ENCODE peak calls at places on chromosomes 1 and 21, in five cellular contexts. B is CD8-positive, alpha-beta T cell; F is SK-N-SH; M is colonic mucosa; N is skeletal muscle cell. O is an unnamed sample.

GRCh38 chr1:201890223-201890622 is 1.5 kb downstream of the SHISA4 start:
- DNase-seq in B (no peak), F (no peak), M (no peak), N (no peak), O (no peak)

GRCh38 chr1:26799479-26800133 is 11.9 kb downstream of the PIGV start:
- DNase-seq in B (no peak), F (peak; percentile 32), M (no peak), N (peak; percentile 53), O (no peak)

GRCh38 chr1:181936768-181937581 is 124.5 kb downstream of the ZNF648 start:
- DNase-seq in B (no peak), F (peak; percentile 47), M (peak; percentile 52), N (no peak), O (no peak)

GRCh38 chr1:248055261-248055660 is 8.6 kb downstream of the OR2L3 start:
- DNase-seq in B (no peak), F (no peak), M (no peak), N (no peak), O (no peak)

GRCh38 chr1:111202707-111203623 is 2.5 kb upstream of the DENND2D start:
- DNase-seq in B (no peak), F (peak; percentile 42), M (peak; percentile 34), N (no peak), O (no peak)

GRCh38 chr1:61892977-61893376 is 150.7 kb downstream of the PATJ start:
- DNase-seq in B (no peak), F (no peak), M (no peak), N (no peak), O (no peak)

GRCh38 chr1:246709845-246710244 is 14.4 kb upstream of the SCCPDH start:
- DNase-seq in B (no peak), F (no peak), M (peak; percentile 66), N (no peak), O (peak; percentile 59)

GRCh38 chr21:24275613-24276012 is 1331.7 kb downstream of the MRPL39 start:
- DNase-seq in B (no peak), F (no peak), M (no peak), N (no peak), O (no peak)

GRCh38 chr1:92210701-92211100 is 7.0 kb upstream of the C1orf146 start:
- DNase-seq in B (no peak), F (no peak), M (no peak), N (peak; percentile 18), O (peak; percentile 44)

GRCh38 chr1:108953452-108953851 is 9.8 kb downstream of the CLCC1 start:
- DNase-seq in B (no peak), F (no peak), M (no peak), N (no peak), O (no peak)

GRCh38 chr1:15027515-15027948 is 126.0 kb upstream of the TMEM51 start:
- DNase-seq in B (no peak), F (peak; percentile 85), M (peak; percentile 82), N (no peak), O (no peak)

GRCh38 chr1:240927815-240928214 is 315.9 kb upstream of the GREM2 start:
- DNase-seq in B (no peak), F (no peak), M (peak; percentile 40), N (no peak), O (no peak)

GRCh38 chr1:200518524-200518923 is 102.0 kb downstream of the KIF14 start:
- DNase-seq in B (no peak), F (no peak), M (no peak), N (no peak), O (no peak)

GRCh38 chr1:17919525-17920439 is 164.6 kb downstream of the ACTL8 start:
- DNase-seq in B (no peak), F (peak; percentile 78), M (peak; percentile 32), N (peak; percentile 4), O (peak; percentile 16)

GRCh38 chr1:233844697-233845096 is 59.8 kb upstream of the SLC35F3 start:
- DNase-seq in B (no peak), F (no peak), M (no peak), N (no peak), O (no peak)

GRCh38 chr1:190949932-190950331 is 472.3 kb upstream of the BRINP3 start:
- DNase-seq in B (no peak), F (no peak), M (no peak), N (no peak), O (no peak)

GRCh38 chr1:7177021-7177420 is 391.8 kb downstream of the CAMTA1 start:
- DNase-seq in B (no peak), F (no peak), M (no peak), N (no peak), O (no peak)

GRCh38 chr1:1470626-1471388 is 758 bp upstream of the ATAD3B start:
- DNase-seq in B (no peak), F (no peak), M (peak; percentile 64), N (no peak), O (peak; percentile 38)

GRCh38 chr1:62588000-62588399 is 9.3 kb upstream of the ANGPTL3 start:
- DNase-seq in B (no peak), F (no peak), M (no peak), N (no peak), O (no peak)

GRCh38 chr1:156464335-156464734 is 36.2 kb downstream of the MEF2D start:
- DNase-seq in B (no peak), F (peak; percentile 13), M (no peak), N (peak; percentile 74), O (no peak)

GRCh38 chr1:37238376-37239224 is 204.3 kb upstream of the GRIK3 start:
- DNase-seq in B (no peak), F (no peak), M (no peak), N (no peak), O (no peak)

GRCh38 chr1:86068126-86068805 is 88.3 kb downstream of the COL24A1 start:
- DNase-seq in B (no peak), F (no peak), M (no peak), N (no peak), O (no peak)

GRCh38 chr1:86866665-86867064 is 47.3 kb downstream of the SELENOF start:
- DNase-seq in B (no peak), F (no peak), M (no peak), N (peak; percentile 42), O (peak; percentile 4)

GRCh38 chr1:85278853-85279314 is 2.5 kb upstream of the BCL10 start:
- DNase-seq in B (no peak), F (no peak), M (peak; percentile 86), N (peak; percentile 91), O (no peak)

GRCh38 chr1:1415751-1416150 is 5.3 kb downstream of the ANKRD65 start:
- DNase-seq in B (no peak), F (no peak), M (no peak), N (no peak), O (no peak)

GRCh38 chr21:45015469-45015860 is 58.9 kb upstream of the ADARB1 start:
- DNase-seq in B (no peak), F (no peak), M (no peak), N (no peak), O (no peak)

GRCh38 chr21:21158376-21158918 is 160.2 kb downstream of the NCAM2 start:
- DNase-seq in B (no peak), F (no peak), M (no peak), N (no peak), O (no peak)

GRCh38 chr1:40951943-40952743 is 27.4 kb upstream of the CTPS1 start:
- DNase-seq in B (peak; percentile 25), F (peak; percentile 85), M (peak; percentile 75), N (no peak), O (peak; percentile 32)

GRCh38 chr1:221430133-221430960 is 311.5 kb downstream of the DUSP10 start:
- DNase-seq in B (no peak), F (no peak), M (no peak), N (no peak), O (no peak)

O was measured in AML-193.